ENCODE peak calls at places on chromosomes 2 and 18, in nine cellular contexts. E is vagina, R is kidney, Q is AG04450, X is nephron progenitor cell, N is A549, C is AG04449, M is IMR-90, P is GM23338. W is an unnamed sample.

GRCh38 chr2:98903767-98904485 is 32.1 kb downstream of the CRACDL start:
- DNase-seq in C (no peak), N (no peak), M (no peak), X (no peak), E (no peak), P (peak; percentile 33), Q (no peak), R (peak; percentile 47), W (peak; percentile 73)

GRCh38 chr2:101223814-101224231 is 28.9 kb upstream of the CNOT11 start:
- DNase-seq in M (no peak), C (no peak), X (no peak), Q (no peak), N (no peak), E (no peak), R (no peak), P (no peak), W (no peak)

GRCh38 chr2:240132651-240132980 is 3.5 kb downstream of the COPS9 start:
- DNase-seq in X (no peak), Q (no peak), R (no peak), P (no peak), N (no peak), E (no peak), C (no peak), M (no peak), W (no peak)

GRCh38 chr2:150610670-150611279 is 123.3 kb upstream of the RND3 start:
- DNase-seq in C (no peak), Q (no peak), X (peak; percentile 24), E (no peak), M (peak; percentile 69), N (peak; percentile 56), R (no peak), P (peak; percentile 78), W (no peak)

GRCh38 chr2:211347328-211347727 is 790.9 kb downstream of the CPS1 start:
- DNase-seq in Q (no peak), C (no peak), P (peak; percentile 21), N (no peak), R (no peak), E (no peak), M (no peak), X (no peak), W (no peak)

GRCh38 chr2:58350484-58350883 is 109.4 kb upstream of the FANCL start:
- DNase-seq in C (no peak), M (no peak), X (no peak), E (no peak), N (no peak), P (no peak), Q (no peak), R (no peak), W (no peak)

GRCh38 chr2:213036836-213037235 is 114.6 kb downstream of the IKZF2 start:
- DNase-seq in P (no peak), E (no peak), X (no peak), M (peak; percentile 85), N (no peak), Q (peak; percentile 18), R (no peak), C (peak; percentile 73), W (no peak)

GRCh38 chr2:231786177-231786916 is at the start of gene COPS7B:
- DNase-seq in N (peak; percentile 66), Q (peak; percentile 61), P (peak; percentile 96), C (no peak), E (no peak), R (peak; percentile 93), M (peak; percentile 72), X (peak; percentile 92), W (peak; percentile 92)

GRCh38 chr2:66748939-66749338 is 314.0 kb downstream of the MEIS1 start:
- DNase-seq in M (no peak), E (no peak), P (no peak), C (no peak), N (no peak), X (no peak), Q (no peak), R (no peak), W (no peak)

GRCh38 chr2:97673915-97674283 is 4.4 kb downstream of the C2orf92 start:
- DNase-seq in E (no peak), X (no peak), N (no peak), R (no peak), Q (no peak), M (no peak), P (no peak), C (no peak), W (peak; percentile 40)

GRCh38 chr2:3741867-3742602 is 38.7 kb downstream of the DCDC2C start:
- DNase-seq in C (no peak), Q (no peak), X (no peak), M (no peak), N (no peak), R (no peak), P (peak; percentile 21), E (no peak), W (peak; percentile 64)

GRCh38 chr2:165237056-165237455 is 2.2 kb upstream of the SCN2A start:
- DNase-seq in M (no peak), N (no peak), P (no peak), E (no peak), X (no peak), R (no peak), C (no peak), Q (no peak), W (no peak)

GRCh38 chr18:31508781-31509180 is 10.8 kb downstream of the DSG2 start:
- DNase-seq in X (no peak), Q (no peak), P (no peak), R (no peak), E (no peak), M (no peak), N (no peak), C (no peak), W (no peak)

GRCh38 chr2:121088251-121089004 is 196.6 kb downstream of the TFCP2L1 start:
- DNase-seq in P (no peak), E (no peak), R (no peak), Q (no peak), C (no peak), N (no peak), M (no peak), X (no peak), W (no peak)

GRCh38 chr2:151111599-151112278 is 149.9 kb downstream of the RBM43 start:
- DNase-seq in M (peak; percentile 93), C (peak; percentile 26), Q (peak; percentile 51), E (no peak), P (peak; percentile 76), X (no peak), N (no peak), R (no peak), W (no peak)

GRCh38 chr2:152421521-152422367 is 86.8 kb downstream of the FMNL2 start:
- DNase-seq in C (peak; percentile 94), M (peak; percentile 99), E (no peak), X (no peak), P (no peak), R (no peak), N (peak; percentile 72), Q (peak; percentile 93), W (no peak)

GRCh38 chr2:26561376-26561775 is 79.8 kb downstream of the CIB4 start:
- DNase-seq in N (no peak), C (no peak), X (no peak), E (no peak), R (no peak), P (no peak), M (no peak), Q (no peak), W (no peak)

GRCh38 chr2:26560892-26561291 is 80.3 kb downstream of the CIB4 start:
- DNase-seq in N (no peak), M (no peak), P (no peak), E (no peak), Q (no peak), R (no peak), X (no peak), C (no peak), W (peak; percentile 63)

GRCh38 chr2:26562811-26563645 is 78.1 kb downstream of the CIB4 start:
- DNase-seq in C (no peak), E (no peak), Q (no peak), R (peak; percentile 88), X (no peak), M (no peak), N (peak; percentile 35), P (peak; percentile 44), W (peak; percentile 83)

GRCh38 chr2:26563686-26564085 is 77.5 kb downstream of the CIB4 start:
- DNase-seq in R (no peak), N (no peak), M (no peak), E (no peak), C (no peak), X (no peak), Q (no peak), P (no peak), W (no peak)

GRCh38 chr2:26561918-26562810 is 79.0 kb downstream of the CIB4 start:
- DNase-seq in P (peak; percentile 61), R (peak; percentile 89), E (no peak), X (no peak), M (no peak), Q (no peak), C (no peak), N (peak; percentile 92), W (peak; percentile 84)
- TF ChIP-seq CTCF in P (peak; percentile 36), R (no peak), E (no peak), X (no peak), M (peak; percentile 15), Q (peak; percentile 8), C (peak; percentile 26), N (peak; percentile 51), W (no peak)

GRCh38 chr2:54161660-54162059 is 46.2 kb downstream of the ACYP2 start:
- DNase-seq in M (peak; percentile 15), E (no peak), P (no peak), Q (no peak), N (no peak), C (no peak), R (no peak), X (no peak), W (no peak)
- TF ChIP-seq CTCF in M (no peak), E (no peak), P (no peak), Q (no peak), N (no peak), C (no peak), R (no peak), X (no peak), W (peak; percentile 48)

GRCh38 chr2:126661702-126662465 is 5.9 kb downstream of the GYPC start:
- DNase-seq in N (no peak), Q (no peak), X (no peak), R (no peak), M (no peak), C (no peak), P (no peak), E (no peak), W (no peak)
- TF ChIP-seq CTCF in N (no peak), Q (no peak), X (no peak), R (no peak), M (no peak), C (no peak), P (no peak), E (no peak), W (no peak)

GRCh38 chr2:31434911-31435310 is 20.4 kb upstream of the XDH start:
- DNase-seq in R (no peak), P (peak; percentile 15), X (no peak), Q (no peak), C (no peak), E (no peak), N (peak; percentile 36), M (peak; percentile 17), W (no peak)
- TF ChIP-seq CTCF in R (no peak), P (peak; percentile 52), X (no peak), Q (peak; percentile 29), C (no peak), E (no peak), N (peak; percentile 65), M (peak; percentile 41), W (no peak)